ENCODE peak calls at places on chromosomes 7 and 10, in eight cellular contexts. Y is adrenal gland, G is tibial nerve, Z is IMR-90, Q is heart left ventricle, I is ovary, L is gastrocnemius medialis, W is breast epithelium. A is an unnamed sample.
A peak's percentile ranks its signal among the peaks of the same experiment; 100 is the strongest.

GRCh38 chr10:18179901-18180300 is 39.7 kb downstream of the CACNB2 start:
- DNase-seq in Q (no peak), W (no peak), G (no peak), I (no peak), L (no peak), Y (peak; percentile 33), Z (peak; percentile 87), A (no peak)

GRCh38 chr10:127117125-127117524 is 79.3 kb downstream of the INSYN2A start:
- DNase-seq in I (peak; percentile 62), G (no peak), W (no peak), Q (peak; percentile 55), Y (peak; percentile 66), Z (peak; percentile 64), L (no peak), A (peak; percentile 71)

GRCh38 chr10:30811665-30812017 is 182.1 kb upstream of the LYZL2 start:
- DNase-seq in L (peak; percentile 26), G (no peak), I (no peak), Z (no peak), Q (no peak), W (no peak), Y (no peak), A (no peak)

GRCh38 chr7:45033931-45034290 is 33.9 kb downstream of the CCM2 start:
- DNase-seq in I (no peak), Y (peak; percentile 86), Q (peak; percentile 39), Z (no peak), G (no peak), L (peak; percentile 48), W (no peak), A (peak; percentile 11)

GRCh38 chr10:8183241-8183704 is 128.8 kb downstream of the GATA3 start:
- DNase-seq in W (no peak), Z (no peak), I (no peak), L (no peak), Q (no peak), G (no peak), Y (peak; percentile 25), A (no peak)

GRCh38 chr10:79380125-79380917 is 33.1 kb downstream of the PPIF start:
- DNase-seq in Z (peak; percentile 44), I (peak; percentile 61), L (peak; percentile 49), Y (no peak), W (no peak), Q (peak; percentile 60), G (no peak), A (peak; percentile 47)

GRCh38 chr7:149209518-149210269 is 14.3 kb downstream of the ZNF282 start:
- DNase-seq in W (no peak), Y (peak; percentile 67), Z (peak; percentile 55), L (peak; percentile 23), I (no peak), Q (no peak), G (no peak), A (no peak)

GRCh38 chr10:104037261-104037951 is 48.3 kb downstream of the COL17A1 start:
- DNase-seq in Y (no peak), Q (no peak), L (no peak), G (no peak), Z (no peak), I (no peak), W (no peak), A (no peak)

GRCh38 chr10:29689001-29689400 is 54.2 kb upstream of the SVIL start:
- DNase-seq in Y (no peak), L (no peak), Z (peak; percentile 84), I (no peak), Q (no peak), W (no peak), G (no peak), A (no peak)

GRCh38 chr10:58341422-58341821 is 6.6 kb downstream of the UBE2D1 start:
- DNase-seq in Y (no peak), Z (no peak), G (no peak), W (no peak), L (no peak), Q (no peak), I (no peak), A (no peak)

GRCh38 chr7:113996405-113996804 is 77.6 kb upstream of the PPP1R3A start:
- DNase-seq in Q (no peak), Y (no peak), Z (peak; percentile 1), G (no peak), L (no peak), W (no peak), I (no peak), A (no peak)

GRCh38 chr10:1515780-1516491 is 221.4 kb downstream of the ADARB2 start:
- DNase-seq in Q (no peak), Y (no peak), Z (no peak), W (no peak), G (no peak), L (no peak), I (no peak), A (no peak)

GRCh38 chr7:122304604-122304975 is at the start of gene FEZF1:
- DNase-seq in Z (no peak), L (no peak), I (no peak), G (no peak), W (no peak), Y (no peak), Q (no peak), A (no peak)

GRCh38 chr10:62599161-62599560 is 205.4 kb upstream of the ADO start:
- DNase-seq in W (no peak), Z (no peak), Y (no peak), I (no peak), L (no peak), G (no peak), Q (no peak), A (no peak)

GRCh38 chr7:142983825-142984224 is 21.7 kb upstream of the KEL start:
- DNase-seq in L (no peak), G (no peak), W (no peak), Z (no peak), Y (no peak), I (no peak), Q (no peak), A (peak; percentile 3)

GRCh38 chr7:158271646-158272045 is 316.0 kb downstream of the PTPRN2 start:
- DNase-seq in Q (no peak), Y (no peak), G (no peak), Z (no peak), W (peak; percentile 25), I (no peak), L (no peak), A (no peak)

GRCh38 chr7:55477781-55478374 is 94.4 kb downstream of the VOPP1 start:
- DNase-seq in Y (no peak), Q (no peak), W (no peak), Z (peak; percentile 96), L (no peak), I (no peak), G (no peak), A (no peak)

GRCh38 chr10:132880148-132880981 is 62.0 kb downstream of the CFAP46 start:
- DNase-seq in G (peak; percentile 6), L (no peak), Y (no peak), I (no peak), Z (no peak), Q (peak; percentile 23), W (peak; percentile 39), A (no peak)

DNA sequence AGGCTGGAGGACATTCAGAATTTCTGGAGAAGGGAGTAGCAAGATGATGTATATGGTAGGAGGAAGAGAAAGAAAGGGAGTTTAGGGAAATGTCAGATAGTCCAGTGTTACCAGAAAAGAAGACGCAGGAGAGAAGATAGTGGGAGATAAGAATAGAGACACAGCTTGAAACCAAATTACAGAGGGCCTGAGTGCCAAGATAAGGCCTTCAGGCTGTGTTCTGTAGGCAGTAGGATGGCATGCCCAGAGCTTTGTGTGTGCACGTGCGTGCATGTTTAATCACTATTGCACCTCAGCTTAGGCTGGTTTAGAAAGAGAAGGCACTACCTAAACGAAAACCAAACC is 36.0 kb upstream of the BHLHA15 start:
- DNase-seq in L (no peak), Q (no peak), I (no peak), Y (no peak), W (no peak), Z (no peak), G (no peak), A (no peak)
- H3K36me3 ChIP-seq in L (peaks cover 17% of the 10 kb centered on the region), Q (peaks cover 26% of the 10 kb centered on the region), I (no peaks in the 10 kb centered on the region), Y (peaks cover 24% of the 10 kb centered on the region), W (no peaks in the 10 kb centered on the region), Z (peaks cover 11% of the 10 kb centered on the region), G (peaks cover 76% of the 10 kb centered on the region), A (peaks cover 5% of the 10 kb centered on the region)

GRCh38 chr7:120994512-120995363 is 6.2 kb downstream of the CPED1 start:
- DNase-seq in Q (no peak), L (no peak), G (no peak), Z (no peak), Y (no peak), I (no peak), W (no peak), A (no peak)
- TF ChIP-seq POLR2A in Q (no peak), L (no peak), G (no peak), Z (no peak), Y (no peak), I (no peak), W (no peak), A (no peak)

GRCh38 chr10:97771913-97772823 is at the start of gene SFRP5:
- DNase-seq in Q (peak; percentile 3), Z (no peak), Y (no peak), W (no peak), I (no peak), G (no peak), L (no peak), A (no peak)

GRCh38 chr10:97768322-97769315 is 3.2 kb downstream of the SFRP5 start:
- DNase-seq in Y (no peak), Z (no peak), L (no peak), Q (no peak), G (no peak), I (no peak), W (no peak), A (no peak)

GRCh38 chr10:97770265-97770664 is 1.5 kb downstream of the SFRP5 start:
- DNase-seq in L (no peak), Z (no peak), Q (no peak), Y (no peak), G (no peak), W (no peak), I (no peak), A (no peak)

GRCh38 chr10:97773096-97773495 is 1.3 kb upstream of the SFRP5 start:
- DNase-seq in Q (no peak), Z (no peak), L (no peak), Y (no peak), I (no peak), W (no peak), G (no peak), A (no peak)

DNA sequence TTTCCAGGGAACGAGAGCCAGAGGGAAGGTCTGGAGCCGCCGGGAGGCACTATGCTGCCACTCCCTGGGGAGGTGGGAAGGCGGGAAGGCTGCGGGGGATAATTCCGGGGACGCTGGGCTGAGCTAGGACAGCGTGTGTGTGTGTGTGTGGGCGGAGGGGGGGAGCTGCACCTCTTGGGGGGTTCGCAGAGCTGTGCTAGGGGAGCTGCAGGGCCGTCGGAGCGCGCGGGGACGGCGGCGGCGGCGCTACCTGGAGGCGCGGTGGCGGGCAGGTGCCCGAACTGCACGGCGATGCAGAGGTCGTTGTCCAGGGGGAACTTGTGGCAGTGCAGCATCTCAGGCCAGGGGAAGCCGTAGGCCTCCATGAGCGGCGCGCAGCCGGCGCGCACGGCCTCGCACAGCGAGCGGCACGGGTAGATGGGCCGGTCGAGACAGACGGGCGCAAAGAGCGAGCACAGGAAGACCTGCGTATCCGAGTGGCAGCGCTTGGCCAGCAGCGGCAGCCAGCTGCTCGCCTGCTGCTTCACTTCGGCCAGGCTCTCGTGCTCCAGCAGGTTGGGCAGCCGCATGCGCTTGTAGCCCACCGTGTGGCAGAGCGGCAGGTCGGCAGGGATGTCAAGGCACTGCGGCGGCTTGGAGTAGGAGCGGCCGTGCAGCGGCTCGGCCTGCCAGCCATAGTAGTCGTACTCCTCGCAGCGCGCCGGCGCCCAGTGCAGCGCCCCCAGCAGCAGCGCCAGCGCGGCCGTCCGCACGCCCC is 566 bp downstream of the SFRP5 start:
- DNase-seq in G (no peak), Y (no peak), Q (no peak), I (no peak), L (no peak), W (no peak), Z (peak; percentile 15), A (no peak)
- H3K27me3 ChIP-seq in G (peaks cover 27% of the 10 kb centered on the region), Y (peaks cover 18% of the 10 kb centered on the region), Q (peaks cover 34% of the 10 kb centered on the region), I (no peaks in the 10 kb centered on the region), L (peaks cover 24% of the 10 kb centered on the region), W (no peaks in the 10 kb centered on the region), Z (peaks cover 55% of the 10 kb centered on the region), A (peaks cover 7% of the 10 kb centered on the region)

GRCh38 chr10:113867904-113868303 is 13.4 kb downstream of the NHLRC2 start:
- DNase-seq in Z (no peak), I (no peak), L (no peak), G (no peak), Q (no peak), W (no peak), Y (no peak), A (no peak)
- H3K36me3 ChIP-seq in Z (peaks cover 2% of the 10 kb centered on the region), I (no peaks in the 10 kb centered on the region), L (peaks cover 28% of the 10 kb centered on the region), G (peaks cover 42% of the 10 kb centered on the region), Q (no peaks in the 10 kb centered on the region), W (no peaks in the 10 kb centered on the region), Y (no peaks in the 10 kb centered on the region), A (no peaks in the 10 kb centered on the region)